ENCODE peak calls at places on chromosomes 12 and 14, in six cellular contexts. Q is psoas muscle; X is breast epithelium; K is CD8-positive, alpha-beta T cell; A is MCF 10A; P is BE2C. E is an unnamed sample.

GRCh38 chr14:56650075-56650474 is 70.5 kb downstream of the TMEM260 start:
- DNase-seq in Q (no peak), X (no peak), K (no peak), A (no peak), P (no peak), E (no peak)

GRCh38 chr12:98896938-98897337 is 251.8 kb downstream of the APAF1 start:
- DNase-seq in Q (no peak), X (no peak), K (no peak), A (peak), P (no peak), E (peak)

GRCh38 chr12:83826112-83826511 is 1086.5 kb downstream of the SLC6A15 start:
- DNase-seq in Q (no peak), X (no peak), K (no peak), A (peak), P (peak), E (peak)

GRCh38 chr12:114777052-114777451 is 93.1 kb upstream of the TBX3 start:
- DNase-seq in Q (no peak), X (no peak), K (no peak), A (peak), P (no peak), E (no peak)

GRCh38 chr14:105255021-105255507 is 6.7 kb downstream of the BTBD6 start:
- DNase-seq in Q (peak), X (no peak), K (no peak), A (no peak), P (no peak), E (no peak)

GRCh38 chr12:113373966-113374365 is 15.6 kb downstream of the PLBD2 start:
- DNase-seq in Q (no peak), X (no peak), K (no peak), A (no peak), P (peak), E (no peak)

GRCh38 chr12:105288311-105288996 is 42.0 kb upstream of the C12orf75 start:
- DNase-seq in Q (no peak), X (no peak), K (no peak), A (no peak), P (no peak), E (no peak)

GRCh38 chr12:129901256-129901655 is 2.6 kb downstream of the TMEM132D start:
- DNase-seq in Q (no peak), X (no peak), K (no peak), A (peak), P (no peak), E (no peak)

GRCh38 chr12:74317078-74317581 is 220.5 kb upstream of the ATXN7L3B start:
- DNase-seq in Q (peak), X (no peak), K (no peak), A (peak), P (no peak), E (peak)
- TF ChIP-seq CTCF in Q (no peak), X (no peak), K (no peak), A (peak), P (no peak), E (peak)

GRCh38 chr12:101200145-101200544 is 9.9 kb downstream of the SLC5A8 start:
- DNase-seq in Q (no peak), X (no peak), K (no peak), A (no peak), P (no peak), E (no peak)

GRCh38 chr12:101209319-101210302 is at the start of gene SLC5A8:
- DNase-seq in Q (no peak), X (no peak), K (no peak), A (no peak), P (no peak), E (no peak)

GRCh38 chr12:101200824-101201223 is 9.2 kb downstream of the SLC5A8 start:
- DNase-seq in Q (no peak), X (no peak), K (no peak), A (no peak), P (no peak), E (no peak)

GRCh38 chr12:101207086-101207780 is 2.8 kb downstream of the SLC5A8 start:
- DNase-seq in Q (no peak), X (no peak), K (no peak), A (peak), P (no peak), E (no peak)

GRCh38 chr12:101204598-101205304 is 5.3 kb downstream of the SLC5A8 start:
- DNase-seq in Q (no peak), X (no peak), K (no peak), A (peak), P (peak), E (no peak)
- TF ChIP-seq CTCF in Q (no peak), X (no peak), K (no peak), A (no peak), P (no peak), E (no peak)

DNA sequence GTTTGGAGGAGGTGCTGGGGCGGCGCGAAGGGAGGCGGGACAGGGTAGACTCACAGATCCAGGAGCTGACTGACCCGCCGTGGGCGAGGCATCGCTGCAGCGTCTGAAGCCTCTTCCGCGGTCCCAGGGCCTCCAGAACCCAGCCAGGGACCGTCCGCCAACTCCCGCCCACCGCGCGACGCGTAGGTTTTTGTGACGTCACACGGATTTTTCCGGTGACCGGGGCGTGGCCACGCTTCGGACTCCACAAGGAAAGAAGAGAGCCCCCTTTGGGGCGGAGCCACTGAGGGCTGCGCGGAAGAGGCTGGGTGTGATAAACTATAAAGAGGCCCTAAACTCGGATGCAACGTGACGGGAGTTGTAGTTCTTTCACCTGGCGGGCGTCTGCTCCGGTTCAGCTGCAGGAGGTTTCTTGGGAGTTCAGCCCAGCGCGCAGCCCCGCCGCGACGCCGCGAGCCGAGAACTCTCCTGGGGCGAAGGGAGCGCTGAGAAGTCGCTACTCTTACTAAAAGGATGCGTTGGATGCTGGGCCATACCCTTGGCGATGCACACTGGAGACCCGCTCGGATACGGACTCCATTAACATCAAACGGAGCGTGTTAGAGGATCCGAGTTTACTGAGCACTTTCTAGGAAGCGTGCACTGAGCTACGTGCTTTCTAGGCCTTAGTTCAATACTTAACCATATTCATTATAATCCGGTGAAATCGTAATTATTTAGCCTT is at the start of gene AMN1:
- DNase-seq in Q (peak), X (peak), K (peak), A (peak), P (peak), E (peak)
- TF ChIP-seq CTCF in Q (peak), X (no peak), K (no peak), A (no peak), P (no peak), E (no peak)

GRCh38 chr14:74616507-74616906 is 4.5 kb upstream of the LTBP2 start:
- DNase-seq in Q (peak), X (no peak), K (no peak), A (peak), P (no peak), E (no peak)
- TF ChIP-seq CTCF in Q (no peak), X (no peak), K (no peak), A (no peak), P (no peak), E (no peak)

GRCh38 chr12:44804068-44804467 is 72.0 kb downstream of the NELL2 start:
- DNase-seq in Q (no peak), X (no peak), K (no peak), A (no peak), P (no peak), E (no peak)
- TF ChIP-seq CTCF in Q (no peak), X (no peak), K (no peak), A (no peak), P (no peak), E (no peak)

E was measured in nephron progenitor cell.